ENCODE peak calls at places on chromosomes 16 and 17, in six cellular contexts. One of them, this sample, is unnamed.

GRCh38 chr16:48182979-48183537 is 27.3 kb upstream of the ABCC12 start:
- DNase-seq in A549: no peak
- DNase-seq in GM12865: no peak
- DNase-seq in effector memory CD4-positive, alpha-beta T cell: no peak
- DNase-seq in fibroblast of lung: no peak
- DNase-seq in lower leg skin: no peak
- DNase-seq in this sample: peak

GRCh38 chr17:6107791-6108190 is 37.6 kb downstream of the WSCD1 start:
- DNase-seq in fibroblast of lung: no peak
- DNase-seq in lower leg skin: peak
- DNase-seq in GM12865: no peak
- DNase-seq in A549: no peak
- DNase-seq in effector memory CD4-positive, alpha-beta T cell: no peak
- DNase-seq in this sample: no peak

GRCh38 chr16:59635674-59636073 is 901.6 kb upstream of the GOT2 start:
- DNase-seq in GM12865: no peak
- DNase-seq in fibroblast of lung: peak
- DNase-seq in A549: no peak
- DNase-seq in effector memory CD4-positive, alpha-beta T cell: no peak
- DNase-seq in lower leg skin: no peak
- DNase-seq in this sample: no peak

GRCh38 chr17:82884341-82884871 is 44.6 kb upstream of the ZNF750 start:
- DNase-seq in lower leg skin: no peak
- DNase-seq in fibroblast of lung: no peak
- DNase-seq in effector memory CD4-positive, alpha-beta T cell: no peak
- DNase-seq in A549: no peak
- DNase-seq in GM12865: no peak
- DNase-seq in this sample: no peak

GRCh38 chr16:82761858-82762257 is 135.1 kb downstream of the CDH13 start:
- DNase-seq in lower leg skin: no peak
- DNase-seq in A549: no peak
- DNase-seq in fibroblast of lung: peak
- DNase-seq in GM12865: no peak
- DNase-seq in effector memory CD4-positive, alpha-beta T cell: no peak
- DNase-seq in this sample: no peak

GRCh38 chr17:62856594-62856993 is 48.5 kb upstream of the MARCHF10 start:
- DNase-seq in effector memory CD4-positive, alpha-beta T cell: no peak
- DNase-seq in fibroblast of lung: no peak
- DNase-seq in lower leg skin: no peak
- DNase-seq in GM12865: no peak
- DNase-seq in A549: no peak
- DNase-seq in this sample: no peak

GRCh38 chr16:81448154-81449131 is 3.8 kb downstream of the CMIP start:
- DNase-seq in GM12865: no peak
- DNase-seq in A549: no peak
- DNase-seq in fibroblast of lung: no peak
- DNase-seq in effector memory CD4-positive, alpha-beta T cell: no peak
- DNase-seq in lower leg skin: no peak
- DNase-seq in this sample: no peak

GRCh38 chr16:75714661-75715060 is 11.6 kb downstream of the CPHXL start:
- DNase-seq in effector memory CD4-positive, alpha-beta T cell: no peak
- DNase-seq in A549: no peak
- DNase-seq in lower leg skin: no peak
- DNase-seq in fibroblast of lung: no peak
- DNase-seq in GM12865: no peak
- DNase-seq in this sample: no peak

GRCh38 chr17:49469831-49470568 is 25.1 kb upstream of the NGFR start:
- DNase-seq in A549: no peak
- DNase-seq in lower leg skin: no peak
- DNase-seq in fibroblast of lung: peak
- DNase-seq in GM12865: no peak
- DNase-seq in effector memory CD4-positive, alpha-beta T cell: no peak
- DNase-seq in this sample: no peak

GRCh38 chr17:30093463-30094147 is 23.0 kb upstream of the NSRP1 start:
- DNase-seq in GM12865: peak
- DNase-seq in A549: peak
- DNase-seq in lower leg skin: no peak
- DNase-seq in effector memory CD4-positive, alpha-beta T cell: peak
- DNase-seq in fibroblast of lung: peak
- DNase-seq in this sample: no peak

GRCh38 chr17:21081967-21082366 is 39.2 kb upstream of the USP22 start:
- DNase-seq in fibroblast of lung: no peak
- DNase-seq in GM12865: peak
- DNase-seq in effector memory CD4-positive, alpha-beta T cell: no peak
- DNase-seq in A549: no peak
- DNase-seq in lower leg skin: no peak
- DNase-seq in this sample: no peak

GRCh38 chr17:67221062-67221998 is 23.7 kb downstream of the HELZ start:
- DNase-seq in A549: peak
- DNase-seq in fibroblast of lung: peak
- DNase-seq in effector memory CD4-positive, alpha-beta T cell: no peak
- DNase-seq in lower leg skin: no peak
- DNase-seq in GM12865: peak
- DNase-seq in this sample: no peak

GRCh38 chr17:22411185-22411784 is 719.0 kb downstream of the KCNJ18 start:
- DNase-seq in GM12865: no peak
- DNase-seq in effector memory CD4-positive, alpha-beta T cell: no peak
- DNase-seq in A549: no peak
- DNase-seq in fibroblast of lung: no peak
- DNase-seq in lower leg skin: peak
- DNase-seq in this sample: no peak

GRCh38 chr17:55852734-55853133 is 101.9 kb downstream of the PCTP start:
- DNase-seq in fibroblast of lung: no peak
- DNase-seq in GM12865: peak
- DNase-seq in A549: no peak
- DNase-seq in lower leg skin: no peak
- DNase-seq in effector memory CD4-positive, alpha-beta T cell: no peak
- DNase-seq in this sample: no peak

GRCh38 chr17:45013021-45013997 is 38.1 kb downstream of the DCAKD start:
- DNase-seq in GM12865: no peak
- DNase-seq in effector memory CD4-positive, alpha-beta T cell: no peak
- DNase-seq in fibroblast of lung: no peak
- DNase-seq in A549: no peak
- DNase-seq in lower leg skin: no peak
- DNase-seq in this sample: no peak

GRCh38 chr17:76994237-76994637 is 126.0 kb downstream of the MGAT5B start:
- DNase-seq in lower leg skin: no peak
- DNase-seq in fibroblast of lung: peak
- DNase-seq in A549: no peak
- DNase-seq in effector memory CD4-positive, alpha-beta T cell: no peak
- DNase-seq in GM12865: no peak
- DNase-seq in this sample: no peak

GRCh38 chr17:82684207-82684903 is 14.1 kb downstream of the RAB40B start:
- DNase-seq in GM12865: no peak
- DNase-seq in lower leg skin: no peak
- DNase-seq in A549: peak
- DNase-seq in fibroblast of lung: peak
- DNase-seq in effector memory CD4-positive, alpha-beta T cell: no peak
- DNase-seq in this sample: no peak

GRCh38 chr16:20327444-20328041 is at the start of gene GP2:
- DNase-seq in fibroblast of lung: no peak
- DNase-seq in GM12865: no peak
- DNase-seq in effector memory CD4-positive, alpha-beta T cell: no peak
- DNase-seq in A549: no peak
- DNase-seq in lower leg skin: no peak
- DNase-seq in this sample: no peak

GRCh38 chr16:49440156-49441065 is 66.8 kb downstream of the C16orf78 start:
- DNase-seq in fibroblast of lung: no peak
- DNase-seq in GM12865: no peak
- DNase-seq in lower leg skin: no peak
- DNase-seq in effector memory CD4-positive, alpha-beta T cell: no peak
- DNase-seq in A549: no peak
- DNase-seq in this sample: no peak

GRCh38 chr17:7894226-7894625 is 5.6 kb downstream of the CHD3 start:
- DNase-seq in fibroblast of lung: no peak
- DNase-seq in effector memory CD4-positive, alpha-beta T cell: no peak
- DNase-seq in GM12865: no peak
- DNase-seq in lower leg skin: peak
- DNase-seq in A549: no peak
- DNase-seq in this sample: no peak

GRCh38 chr16:27208081-27208692 is 4.9 kb downstream of the KDM8 start:
- DNase-seq in fibroblast of lung: no peak
- DNase-seq in lower leg skin: no peak
- DNase-seq in effector memory CD4-positive, alpha-beta T cell: no peak
- DNase-seq in A549: no peak
- DNase-seq in GM12865: no peak
- DNase-seq in this sample: no peak

GRCh38 chr16:19524866-19525723 is 1.4 kb downstream of the CCP110 start:
- DNase-seq in effector memory CD4-positive, alpha-beta T cell: no peak
- DNase-seq in A549: no peak
- DNase-seq in fibroblast of lung: peak
- DNase-seq in GM12865: peak
- DNase-seq in lower leg skin: no peak
- DNase-seq in this sample: no peak

GRCh38 chr16:67893791-67894399 is 841 bp downstream of the PSKH1 start:
- DNase-seq in GM12865: peak
- DNase-seq in fibroblast of lung: peak
- DNase-seq in lower leg skin: no peak
- DNase-seq in A549: no peak
- DNase-seq in effector memory CD4-positive, alpha-beta T cell: no peak
- DNase-seq in this sample: no peak

GRCh38 chr17:969767-970387 is 9.7 kb downstream of the NXN start:
- DNase-seq in effector memory CD4-positive, alpha-beta T cell: no peak
- DNase-seq in fibroblast of lung: no peak
- DNase-seq in A549: no peak
- DNase-seq in lower leg skin: no peak
- DNase-seq in GM12865: no peak
- DNase-seq in this sample: no peak
- H3K4me3 ChIP-seq in effector memory CD4-positive, alpha-beta T cell: no peak
- H3K4me3 ChIP-seq in fibroblast of lung: peak
- H3K4me3 ChIP-seq in A549: no peak
- H3K4me3 ChIP-seq in lower leg skin: no peak
- H3K4me3 ChIP-seq in GM12865: no peak
- H3K4me3 ChIP-seq in this sample: no peak

DNA sequence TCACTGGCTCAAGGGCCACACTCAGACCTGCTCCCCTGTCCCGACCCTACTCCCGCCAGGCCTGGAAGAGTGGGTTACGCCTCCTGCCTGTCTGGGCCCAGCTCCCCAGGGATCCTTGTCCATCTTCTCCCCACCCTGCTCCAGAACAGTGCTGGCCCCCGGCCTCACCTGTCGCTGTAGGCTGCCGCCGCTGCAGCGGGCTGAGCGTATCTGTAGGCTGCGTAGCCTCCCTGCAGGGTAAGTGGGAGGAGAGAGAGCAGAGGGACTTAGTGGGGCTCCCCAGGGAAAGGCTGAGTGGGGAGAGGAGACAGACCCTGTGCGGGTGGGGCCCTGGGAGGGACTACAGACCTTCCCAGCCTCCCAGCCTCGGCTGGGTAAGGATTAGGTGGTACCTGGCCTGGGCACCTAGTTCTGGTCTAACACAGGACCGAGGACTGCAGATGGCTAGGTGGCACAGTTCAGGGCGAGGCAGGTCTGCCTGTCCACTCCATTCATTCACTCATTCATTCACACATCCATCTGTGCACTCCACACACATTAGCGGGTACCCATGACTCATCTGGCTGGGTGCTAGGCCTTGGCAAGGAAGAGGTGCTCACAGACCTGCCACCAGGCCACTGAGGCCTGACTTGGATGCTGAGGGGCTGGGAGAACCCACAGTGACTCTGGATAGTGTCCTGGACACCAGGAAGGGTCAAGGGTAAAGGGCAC is 20.9 kb downstream of the ENGASE start:
- DNase-seq in A549: no peak
- DNase-seq in fibroblast of lung: no peak
- DNase-seq in GM12865: no peak
- DNase-seq in effector memory CD4-positive, alpha-beta T cell: no peak
- DNase-seq in lower leg skin: no peak
- DNase-seq in this sample: no peak
- H3K4me3 ChIP-seq in A549: no peak
- H3K4me3 ChIP-seq in fibroblast of lung: no peak
- H3K4me3 ChIP-seq in GM12865: no peak
- H3K4me3 ChIP-seq in effector memory CD4-positive, alpha-beta T cell: no peak
- H3K4me3 ChIP-seq in lower leg skin: no peak
- H3K4me3 ChIP-seq in this sample: no peak

GRCh38 chr17:4187076-4187475 is 44.1 kb downstream of the CYB5D2 start:
- DNase-seq in fibroblast of lung: no peak
- DNase-seq in effector memory CD4-positive, alpha-beta T cell: no peak
- DNase-seq in GM12865: no peak
- DNase-seq in A549: no peak
- DNase-seq in lower leg skin: no peak
- DNase-seq in this sample: no peak
- H3K4me3 ChIP-seq in fibroblast of lung: no peak
- H3K4me3 ChIP-seq in effector memory CD4-positive, alpha-beta T cell: no peak
- H3K4me3 ChIP-seq in GM12865: no peak
- H3K4me3 ChIP-seq in A549: no peak
- H3K4me3 ChIP-seq in lower leg skin: no peak
- H3K4me3 ChIP-seq in this sample: no peak

GRCh38 chr16:85027349-85027967 is at the start of gene KIAA0513:
- DNase-seq in A549: peak
- DNase-seq in fibroblast of lung: peak
- DNase-seq in lower leg skin: peak
- DNase-seq in effector memory CD4-positive, alpha-beta T cell: peak
- DNase-seq in GM12865: peak
- DNase-seq in this sample: peak

GRCh38 chr16:85027968-85028637 is 508 bp downstream of the KIAA0513 start:
- DNase-seq in A549: no peak
- DNase-seq in GM12865: peak
- DNase-seq in effector memory CD4-positive, alpha-beta T cell: no peak
- DNase-seq in lower leg skin: no peak
- DNase-seq in fibroblast of lung: no peak
- DNase-seq in this sample: no peak

GRCh38 chr16:85029413-85029794 is 1.8 kb downstream of the KIAA0513 start:
- DNase-seq in lower leg skin: no peak
- DNase-seq in GM12865: peak
- DNase-seq in fibroblast of lung: peak
- DNase-seq in effector memory CD4-positive, alpha-beta T cell: peak
- DNase-seq in A549: no peak
- DNase-seq in this sample: no peak

GRCh38 chr16:85029981-85030381 is 2.4 kb downstream of the KIAA0513 start:
- DNase-seq in fibroblast of lung: no peak
- DNase-seq in GM12865: no peak
- DNase-seq in lower leg skin: no peak
- DNase-seq in effector memory CD4-positive, alpha-beta T cell: no peak
- DNase-seq in A549: no peak
- DNase-seq in this sample: no peak

DNA sequence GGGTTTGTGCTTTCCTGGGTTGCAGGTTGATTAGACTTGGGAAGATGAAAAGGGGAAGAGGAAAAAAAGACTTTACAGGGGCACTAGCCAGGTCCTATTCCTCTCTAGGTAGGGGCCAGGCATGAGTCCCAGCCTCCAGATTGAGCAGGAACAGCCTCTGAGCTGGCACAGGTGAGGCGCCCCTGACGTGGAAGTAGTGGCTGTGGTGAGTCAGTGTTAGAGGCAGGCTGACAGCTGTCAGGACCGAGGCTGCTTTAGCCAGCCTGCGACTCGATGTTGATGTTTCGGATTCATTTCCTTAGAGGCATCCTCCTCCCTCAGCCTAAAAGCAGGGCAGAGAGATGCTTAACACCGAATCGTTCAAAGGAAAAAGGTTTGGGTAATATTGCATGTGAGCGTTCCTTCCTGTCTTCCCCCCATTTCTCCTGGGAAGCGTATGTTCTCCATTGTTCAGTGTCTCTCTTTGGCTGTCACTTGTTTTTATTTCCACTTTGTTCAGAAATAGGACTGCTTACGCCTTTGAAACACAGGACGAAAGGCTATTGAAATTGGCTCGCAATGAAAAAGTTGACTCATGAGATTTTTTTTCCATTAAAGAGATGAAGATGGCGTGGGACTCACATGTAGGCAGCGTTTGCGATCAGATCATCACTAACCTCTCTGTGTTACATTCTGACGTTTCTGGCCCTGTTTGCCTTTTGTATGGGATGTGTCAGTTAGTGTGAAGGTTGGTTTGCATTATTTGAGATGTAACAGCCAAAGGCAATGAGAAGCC is 1.2 kb downstream of the KIAA0513 start:
- DNase-seq in A549: no peak
- DNase-seq in lower leg skin: peak
- DNase-seq in effector memory CD4-positive, alpha-beta T cell: peak
- DNase-seq in GM12865: peak
- DNase-seq in fibroblast of lung: peak
- DNase-seq in this sample: peak
- H3K4me3 ChIP-seq in A549: peak
- H3K4me3 ChIP-seq in lower leg skin: no peak
- H3K4me3 ChIP-seq in effector memory CD4-positive, alpha-beta T cell: peak
- H3K4me3 ChIP-seq in GM12865: peak
- H3K4me3 ChIP-seq in fibroblast of lung: peak
- H3K4me3 ChIP-seq in this sample: peak

This sample was measured in GM06990.